ENCODE peak calls at places on chromosomes 5 and 9, in eight cellular contexts. A is glomerular endothelial cell; N is NCI-H510A; G is activated gamma-delta T cell treated with anti-CD3 and anti-CD28 coated beads, Interleukin-2, amount 50 U/mL, for 16 hours; K is HTR-8/SVneo; F is GOT3; J is astrocyte of the spinal cord; O is B cell. U is an unnamed sample.
A peak's percentile ranks its signal among the peaks of the same experiment; 100 is the strongest.

GRCh38 chr9:81969971-81970370 is 18.6 kb upstream of the SPATA31D1 start:
- DNase-seq in A (no peak), N (no peak), G (no peak), K (no peak), F (no peak), J (peak; percentile 3), O (no peak), U (peak; percentile 61)

GRCh38 chr9:37156781-37157356 is 36.5 kb downstream of the ZCCHC7 start:
- DNase-seq in A (no peak), N (no peak), G (no peak), K (no peak), F (no peak), J (no peak), O (no peak), U (peak; percentile 25)

GRCh38 chr5:89396262-89396975 is 513.4 kb upstream of the MEF2C start:
- DNase-seq in A (no peak), N (no peak), G (no peak), K (no peak), F (no peak), J (no peak), O (peak; percentile 36), U (peak; percentile 61)

GRCh38 chr9:94563548-94563947 is 8.7 kb downstream of the PCAT7 start:
- DNase-seq in A (no peak), N (no peak), G (no peak), K (no peak), F (no peak), J (no peak), O (no peak), U (no peak)

GRCh38 chr5:103308774-103309173 is 50.2 kb downstream of the MACIR start:
- DNase-seq in A (no peak), N (no peak), G (no peak), K (no peak), F (no peak), J (no peak), O (no peak), U (no peak)

GRCh38 chr9:126391713-126392661 is 65.4 kb downstream of the MVB12B start:
- DNase-seq in A (no peak), N (no peak), G (no peak), K (no peak), F (no peak), J (no peak), O (no peak), U (no peak)

GRCh38 chr5:139698461-139699146 is 50.5 kb downstream of the CXXC5 start:
- DNase-seq in A (no peak), N (peak; percentile 24), G (no peak), K (no peak), F (peak; percentile 66), J (peak; percentile 90), O (peak; percentile 63), U (peak; percentile 76)

GRCh38 chr9:26264709-26265601 is 586.7 kb upstream of the TUSC1 start:
- DNase-seq in A (no peak), N (no peak), G (no peak), K (peak; percentile 17), F (no peak), J (peak; percentile 87), O (no peak), U (peak; percentile 64)

GRCh38 chr9:36320457-36320856 is 62.2 kb upstream of the GNE start:
- DNase-seq in A (no peak), N (no peak), G (no peak), K (no peak), F (no peak), J (no peak), O (no peak), U (no peak)

GRCh38 chr5:109325456-109325855 is 84.3 kb downstream of the PJA2 start:
- DNase-seq in A (no peak), N (no peak), G (no peak), K (no peak), F (no peak), J (no peak), O (no peak), U (no peak)

GRCh38 chr9:20297646-20298084 is 324.6 kb downstream of the MLLT3 start:
- DNase-seq in A (no peak), N (no peak), G (no peak), K (no peak), F (no peak), J (peak; percentile 53), O (no peak), U (peak; percentile 13)

GRCh38 chr9:100473271-100474081 is 527 bp downstream of the TMEFF1 start:
- DNase-seq in A (no peak), N (peak; percentile 16), G (peak; percentile 2), K (peak; percentile 13), F (no peak), J (no peak), O (peak; percentile 62), U (peak; percentile 16)

GRCh38 chr5:172870261-172870806 is 36.3 kb downstream of the ERGIC1 start:
- DNase-seq in A (peak; percentile 99), N (no peak), G (no peak), K (peak; percentile 69), F (no peak), J (peak; percentile 94), O (no peak), U (peak; percentile 92)

GRCh38 chr9:96027271-96028131 is 152.0 kb downstream of the ERCC6L2 start:
- DNase-seq in A (no peak), N (no peak), G (no peak), K (no peak), F (no peak), J (no peak), O (no peak), U (no peak)

GRCh38 chr9:7802666-7803065 is 3.1 kb upstream of the DMAC1 start:
- DNase-seq in A (no peak), N (no peak), G (no peak), K (no peak), F (no peak), J (no peak), O (no peak), U (peak; percentile 19)

GRCh38 chr5:65791721-65792698 is 70.0 kb downstream of the NLN start:
- DNase-seq in A (no peak), N (no peak), G (no peak), K (no peak), F (no peak), J (peak; percentile 44), O (no peak), U (no peak)

GRCh38 chr5:32098291-32098690 is 75.8 kb downstream of the GOLPH3 start:
- DNase-seq in A (peak; percentile 64), N (no peak), G (no peak), K (no peak), F (no peak), J (no peak), O (no peak), U (no peak)

GRCh38 chr5:173969167-173970049 is 19.6 kb upstream of the C5orf47 start:
- DNase-seq in A (no peak), N (no peak), G (no peak), K (no peak), F (no peak), J (peak; percentile 49), O (no peak), U (peak; percentile 52)

GRCh38 chr9:127846451-127847154 is 7.9 kb downstream of the ENG start:
- DNase-seq in A (no peak), N (no peak), G (no peak), K (no peak), F (no peak), J (no peak), O (no peak), U (peak; percentile 77)

GRCh38 chr9:37444890-37445289 is 20.4 kb downstream of the ZBTB5 start:
- DNase-seq in A (no peak), N (no peak), G (no peak), K (no peak), F (no peak), J (no peak), O (no peak), U (no peak)

GRCh38 chr5:95861221-95861857 is 38.8 kb upstream of the GLRX start:
- DNase-seq in A (peak; percentile 89), N (peak; percentile 73), G (no peak), K (peak; percentile 88), F (peak; percentile 11), J (peak; percentile 97), O (peak; percentile 40), U (peak; percentile 98)

GRCh38 chr5:120134944-120135343 is 329.2 kb upstream of the PRR16 start:
- DNase-seq in A (no peak), N (no peak), G (no peak), K (no peak), F (no peak), J (no peak), O (no peak), U (no peak)

GRCh38 chr5:72387985-72388384 is 67.8 kb downstream of the PTCD2 start:
- DNase-seq in A (peak; percentile 72), N (no peak), G (no peak), K (peak; percentile 80), F (no peak), J (peak; percentile 85), O (no peak), U (peak; percentile 90)

GRCh38 chr9:2271426-2271825 is 256.3 kb downstream of the SMARCA2 start:
- DNase-seq in A (peak; percentile 4), N (no peak), G (no peak), K (no peak), F (no peak), J (no peak), O (peak; percentile 13), U (no peak)

GRCh38 chr5:32444946-32445758 is 612 bp upstream of the ZFR start:
- DNase-seq in A (no peak), N (no peak), G (no peak), K (no peak), F (no peak), J (no peak), O (peak; percentile 21), U (no peak)